ENCODE peak calls at places on chromosomes 2 and 18, in seven cellular contexts. One of them, this sample, is unnamed.

GRCh38 chr2:7405861-7406715 is 488.9 kb downstream of the RNF144A start:
- DNase-seq in K562: no peak
- DNase-seq in SK-N-SH: no peak
- DNase-seq in HepG2: no peak
- DNase-seq in HCT116: no peak
- DNase-seq in GM12878: no peak
- DNase-seq in H1: no peak
- DNase-seq in this sample: no peak

GRCh38 chr18:58490238-58490637 is 138.7 kb downstream of the ALPK2 start:
- DNase-seq in K562: no peak
- DNase-seq in SK-N-SH: no peak
- DNase-seq in HepG2: no peak
- DNase-seq in HCT116: no peak
- DNase-seq in GM12878: no peak
- DNase-seq in H1: no peak
- DNase-seq in this sample: no peak

GRCh38 chr2:111176867-111177266 is 56.2 kb downstream of the BCL2L11 start:
- DNase-seq in K562: no peak
- DNase-seq in SK-N-SH: no peak
- DNase-seq in HepG2: no peak
- DNase-seq in HCT116: no peak
- DNase-seq in GM12878: no peak
- DNase-seq in H1: no peak
- DNase-seq in this sample: no peak

GRCh38 chr2:88540346-88540745 is 86.9 kb downstream of the EIF2AK3 start:
- DNase-seq in K562: no peak
- DNase-seq in SK-N-SH: no peak
- DNase-seq in HepG2: no peak
- DNase-seq in HCT116: no peak
- DNase-seq in GM12878: no peak
- DNase-seq in H1: no peak
- DNase-seq in this sample: no peak

GRCh38 chr2:196160101-196160500 is 11.3 kb downstream of the STK17B start:
- DNase-seq in K562: peak
- DNase-seq in SK-N-SH: no peak
- DNase-seq in HepG2: no peak
- DNase-seq in HCT116: peak
- DNase-seq in GM12878: peak
- DNase-seq in H1: no peak
- DNase-seq in this sample: no peak

GRCh38 chr2:118127250-118127649 is 39.0 kb downstream of the INSIG2 start:
- DNase-seq in K562: no peak
- DNase-seq in SK-N-SH: no peak
- DNase-seq in HepG2: no peak
- DNase-seq in HCT116: no peak
- DNase-seq in GM12878: no peak
- DNase-seq in H1: no peak
- DNase-seq in this sample: no peak

GRCh38 chr2:234797566-234798250 is 154.1 kb upstream of the SH3BP4 start:
- DNase-seq in K562: no peak
- DNase-seq in SK-N-SH: no peak
- DNase-seq in HepG2: no peak
- DNase-seq in HCT116: no peak
- DNase-seq in GM12878: no peak
- DNase-seq in H1: no peak
- DNase-seq in this sample: no peak

GRCh38 chr2:190343500-190344274 is at the start of gene INPP1:
- DNase-seq in K562: no peak
- DNase-seq in SK-N-SH: peak
- DNase-seq in HepG2: no peak
- DNase-seq in HCT116: no peak
- DNase-seq in GM12878: no peak
- DNase-seq in H1: no peak
- DNase-seq in this sample: no peak

GRCh38 chr2:226835420-226835795 is 446 bp upstream of the RHBDD1 start:
- DNase-seq in K562: peak
- DNase-seq in SK-N-SH: no peak
- DNase-seq in HepG2: no peak
- DNase-seq in HCT116: no peak
- DNase-seq in GM12878: no peak
- DNase-seq in H1: no peak
- DNase-seq in this sample: peak

GRCh38 chr18:61951396-61951795 is 58.6 kb upstream of the RNF152 start:
- DNase-seq in K562: no peak
- DNase-seq in SK-N-SH: no peak
- DNase-seq in HepG2: no peak
- DNase-seq in HCT116: no peak
- DNase-seq in GM12878: no peak
- DNase-seq in H1: no peak
- DNase-seq in this sample: no peak

GRCh38 chr2:88239781-88240180 is 69.6 kb downstream of the THNSL2 start:
- DNase-seq in K562: no peak
- DNase-seq in SK-N-SH: no peak
- DNase-seq in HepG2: no peak
- DNase-seq in HCT116: no peak
- DNase-seq in GM12878: no peak
- DNase-seq in H1: no peak
- DNase-seq in this sample: no peak

GRCh38 chr2:134348239-134348638 is 94.4 kb downstream of the MGAT5 start:
- DNase-seq in K562: no peak
- DNase-seq in SK-N-SH: no peak
- DNase-seq in HepG2: no peak
- DNase-seq in HCT116: no peak
- DNase-seq in GM12878: no peak
- DNase-seq in H1: no peak
- DNase-seq in this sample: no peak

GRCh38 chr2:119126650-119127049 is 31.9 kb downstream of the C1QL2 start:
- DNase-seq in K562: peak
- DNase-seq in SK-N-SH: peak
- DNase-seq in HepG2: peak
- DNase-seq in HCT116: peak
- DNase-seq in GM12878: no peak
- DNase-seq in H1: peak
- DNase-seq in this sample: peak

GRCh38 chr18:57624988-57625387 is 3.4 kb upstream of the NARS1 start:
- DNase-seq in K562: no peak
- DNase-seq in SK-N-SH: no peak
- DNase-seq in HepG2: no peak
- DNase-seq in HCT116: peak
- DNase-seq in GM12878: no peak
- DNase-seq in H1: no peak
- DNase-seq in this sample: no peak

GRCh38 chr2:20660506-20660905 is 6.4 kb upstream of the GDF7 start:
- DNase-seq in K562: no peak
- DNase-seq in SK-N-SH: no peak
- DNase-seq in HepG2: no peak
- DNase-seq in HCT116: no peak
- DNase-seq in GM12878: no peak
- DNase-seq in H1: no peak
- DNase-seq in this sample: no peak

GRCh38 chr2:118123561-118124232 is 35.4 kb downstream of the INSIG2 start:
- DNase-seq in K562: no peak
- DNase-seq in SK-N-SH: no peak
- DNase-seq in HepG2: peak
- DNase-seq in HCT116: peak
- DNase-seq in GM12878: no peak
- DNase-seq in H1: no peak
- DNase-seq in this sample: peak

GRCh38 chr2:172095146-172095904 is 7.4 kb downstream of the DLX2 start:
- DNase-seq in K562: no peak
- DNase-seq in SK-N-SH: peak
- DNase-seq in HepG2: no peak
- DNase-seq in HCT116: no peak
- DNase-seq in GM12878: no peak
- DNase-seq in H1: no peak
- DNase-seq in this sample: peak

GRCh38 chr2:230716588-230716987 is 3.9 kb downstream of the CAB39 start:
- DNase-seq in K562: no peak
- DNase-seq in SK-N-SH: no peak
- DNase-seq in HepG2: no peak
- DNase-seq in HCT116: no peak
- DNase-seq in GM12878: no peak
- DNase-seq in H1: no peak
- DNase-seq in this sample: no peak

GRCh38 chr2:197205590-197206215 is 104.9 kb downstream of the ANKRD44 start:
- DNase-seq in K562: no peak
- DNase-seq in SK-N-SH: no peak
- DNase-seq in HepG2: no peak
- DNase-seq in HCT116: no peak
- DNase-seq in GM12878: peak
- DNase-seq in H1: no peak
- DNase-seq in this sample: no peak

GRCh38 chr2:240374085-240374907 is 61.2 kb upstream of the GPC1 start:
- DNase-seq in K562: no peak
- DNase-seq in SK-N-SH: no peak
- DNase-seq in HepG2: peak
- DNase-seq in HCT116: no peak
- DNase-seq in GM12878: no peak
- DNase-seq in H1: peak
- DNase-seq in this sample: no peak

GRCh38 chr2:135662088-135662487 is 79.6 kb upstream of the UBXN4 start:
- DNase-seq in K562: no peak
- DNase-seq in SK-N-SH: no peak
- DNase-seq in HepG2: no peak
- DNase-seq in HCT116: no peak
- DNase-seq in GM12878: no peak
- DNase-seq in H1: no peak
- DNase-seq in this sample: no peak

GRCh38 chr18:76495435-76496199 is 575 bp upstream of the ZNF516 start:
- DNase-seq in K562: no peak
- DNase-seq in SK-N-SH: peak
- DNase-seq in HepG2: peak
- DNase-seq in HCT116: no peak
- DNase-seq in GM12878: no peak
- DNase-seq in H1: no peak
- DNase-seq in this sample: peak

GRCh38 chr18:34611904-34612303 is 98.2 kb upstream of the DTNA start:
- DNase-seq in K562: no peak
- DNase-seq in SK-N-SH: no peak
- DNase-seq in HepG2: no peak
- DNase-seq in HCT116: no peak
- DNase-seq in GM12878: no peak
- DNase-seq in H1: no peak
- DNase-seq in this sample: no peak

GRCh38 chr2:240459401-240460242 is 24.2 kb downstream of the GPC1 start:
- DNase-seq in K562: no peak
- DNase-seq in SK-N-SH: no peak
- DNase-seq in HepG2: no peak
- DNase-seq in HCT116: no peak
- DNase-seq in GM12878: no peak
- DNase-seq in H1: no peak
- DNase-seq in this sample: no peak

GRCh38 chr2:157329524-157329923 is 3.9 kb upstream of the ERMN start:
- DNase-seq in K562: no peak
- DNase-seq in SK-N-SH: no peak
- DNase-seq in HepG2: no peak
- DNase-seq in HCT116: no peak
- DNase-seq in GM12878: no peak
- DNase-seq in H1: no peak
- DNase-seq in this sample: no peak

GRCh38 chr2:3801506-3801905 is 98.1 kb downstream of the DCDC2C start:
- DNase-seq in K562: no peak
- DNase-seq in SK-N-SH: no peak
- DNase-seq in HepG2: no peak
- DNase-seq in HCT116: no peak
- DNase-seq in GM12878: no peak
- DNase-seq in H1: no peak
- DNase-seq in this sample: no peak

GRCh38 chr2:128091691-128092050 is 671 bp downstream of the UGGT1 start:
- DNase-seq in K562: no peak
- DNase-seq in SK-N-SH: no peak
- DNase-seq in HepG2: no peak
- DNase-seq in HCT116: no peak
- DNase-seq in GM12878: no peak
- DNase-seq in H1: no peak
- DNase-seq in this sample: no peak
- TF ChIP-seq JUND in K562: no peak
- TF ChIP-seq JUND in SK-N-SH: no peak
- TF ChIP-seq JUND in HepG2: no peak
- TF ChIP-seq JUND in HCT116: no peak
- TF ChIP-seq JUND in GM12878: no peak
- TF ChIP-seq JUND in H1: no peak
- TF ChIP-seq JUND in this sample: no peak

DNA sequence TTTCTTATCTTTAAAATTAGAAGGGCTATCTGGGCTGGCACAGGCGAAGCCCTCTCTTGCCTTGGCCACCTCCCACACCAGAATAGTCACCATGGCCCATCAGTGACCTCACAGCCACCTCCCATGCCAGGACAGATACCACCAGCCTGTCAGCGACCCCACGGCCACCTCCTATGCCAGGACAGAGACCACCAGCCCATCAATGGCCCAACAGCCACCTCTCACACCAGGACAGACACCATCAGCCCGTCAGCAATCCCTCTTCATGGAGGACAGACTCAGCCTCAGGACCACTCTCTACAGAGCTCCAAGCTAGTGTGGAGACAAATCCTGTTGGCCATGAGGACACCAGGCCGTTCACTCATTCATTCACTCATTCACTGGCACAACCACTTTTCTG is 74.6 kb downstream of the ASB1 start:
- DNase-seq in K562: no peak
- DNase-seq in SK-N-SH: no peak
- DNase-seq in HepG2: no peak
- DNase-seq in HCT116: no peak
- DNase-seq in GM12878: no peak
- DNase-seq in H1: no peak
- DNase-seq in this sample: no peak
- TF ChIP-seq JUND in K562: no peak
- TF ChIP-seq JUND in SK-N-SH: no peak
- TF ChIP-seq JUND in HepG2: no peak
- TF ChIP-seq JUND in HCT116: no peak
- TF ChIP-seq JUND in GM12878: no peak
- TF ChIP-seq JUND in H1: no peak
- TF ChIP-seq JUND in this sample: no peak

GRCh38 chr18:14912967-14913366 is 165.0 kb downstream of the ANKRD30B start:
- DNase-seq in K562: no peak
- DNase-seq in SK-N-SH: no peak
- DNase-seq in HepG2: no peak
- DNase-seq in HCT116: no peak
- DNase-seq in GM12878: no peak
- DNase-seq in H1: no peak
- DNase-seq in this sample: no peak
- TF ChIP-seq JUND in K562: no peak
- TF ChIP-seq JUND in SK-N-SH: no peak
- TF ChIP-seq JUND in HepG2: no peak
- TF ChIP-seq JUND in HCT116: no peak
- TF ChIP-seq JUND in GM12878: no peak
- TF ChIP-seq JUND in H1: no peak
- TF ChIP-seq JUND in this sample: no peak

GRCh38 chr2:218192902-218193425 is 24.0 kb upstream of the ARPC2 start:
- DNase-seq in K562: no peak
- DNase-seq in SK-N-SH: no peak
- DNase-seq in HepG2: no peak
- DNase-seq in HCT116: no peak
- DNase-seq in GM12878: no peak
- DNase-seq in H1: no peak
- DNase-seq in this sample: no peak

GRCh38 chr2:218186876-218187649 is 20.3 kb upstream of the CXCR1 start:
- DNase-seq in K562: no peak
- DNase-seq in SK-N-SH: no peak
- DNase-seq in HepG2: no peak
- DNase-seq in HCT116: no peak
- DNase-seq in GM12878: no peak
- DNase-seq in H1: no peak
- DNase-seq in this sample: no peak

GRCh38 chr2:218186355-218186766 is 19.6 kb upstream of the CXCR1 start:
- DNase-seq in K562: peak
- DNase-seq in SK-N-SH: peak
- DNase-seq in HepG2: peak
- DNase-seq in HCT116: peak
- DNase-seq in GM12878: peak
- DNase-seq in H1: peak
- DNase-seq in this sample: peak

GRCh38 chr2:218187650-218188025 is 20.9 kb upstream of the CXCR1 start:
- DNase-seq in K562: no peak
- DNase-seq in SK-N-SH: no peak
- DNase-seq in HepG2: no peak
- DNase-seq in HCT116: no peak
- DNase-seq in GM12878: no peak
- DNase-seq in H1: no peak
- DNase-seq in this sample: no peak
- TF ChIP-seq JUND in K562: no peak
- TF ChIP-seq JUND in SK-N-SH: no peak
- TF ChIP-seq JUND in HepG2: no peak
- TF ChIP-seq JUND in HCT116: no peak
- TF ChIP-seq JUND in GM12878: no peak
- TF ChIP-seq JUND in H1: no peak
- TF ChIP-seq JUND in this sample: no peak